ENCODE peak calls at places on chromosome 10, in seven cellular contexts. P is IMR-90, Z is ovary, F is upper lobe of left lung, B is sigmoid colon, E is GM12878, S is suprapubic skin. L is an unnamed sample.
A peak's percentile ranks its signal among the peaks of the same experiment; 100 is the strongest.

GRCh38 chr10:49023752-49024151 is 84.1 kb upstream of the LRRC18 start:
- DNase-seq in Z (no peak), P (peak; percentile 30), B (no peak), F (no peak), S (no peak), E (no peak), L (no peak)

GRCh38 chr10:33760544-33760943 is 426.1 kb upstream of the NRP1 start:
- DNase-seq in B (no peak), E (no peak), P (no peak), S (no peak), F (no peak), Z (no peak), L (no peak)

GRCh38 chr10:127797339-127797738 is 60.4 kb downstream of the FOXI2 start:
- DNase-seq in S (peak; percentile 60), F (no peak), E (no peak), P (peak; percentile 20), B (no peak), Z (no peak), L (no peak)

GRCh38 chr10:109962247-109962646 is 38.9 kb upstream of the XPNPEP1 start:
- DNase-seq in Z (no peak), P (peak; percentile 25), S (no peak), B (no peak), E (no peak), F (no peak), L (no peak)

GRCh38 chr10:105950410-105950809 is 1214.1 kb downstream of the SORCS1 start:
- DNase-seq in B (peak; percentile 68), S (no peak), F (no peak), E (peak; percentile 5), Z (no peak), P (peak; percentile 34), L (peak; percentile 36)

GRCh38 chr10:84493951-84494848 is 165.8 kb downstream of the CCSER2 start:
- DNase-seq in S (no peak), Z (no peak), P (peak; percentile 69), E (no peak), B (no peak), F (no peak), L (no peak)

GRCh38 chr10:94481410-94481809 is 64.2 kb upstream of the HELLS start:
- DNase-seq in S (no peak), E (no peak), Z (no peak), F (no peak), B (no peak), P (no peak), L (no peak)

GRCh38 chr10:102634696-102635095 is 9.6 kb upstream of the TRIM8 start:
- DNase-seq in S (no peak), F (no peak), P (no peak), E (no peak), Z (no peak), B (no peak), L (peak; percentile 22)

GRCh38 chr10:98302711-98303365 is 34.8 kb upstream of the LOXL4 start:
- DNase-seq in P (no peak), Z (no peak), F (no peak), E (no peak), S (no peak), B (no peak), L (no peak)

GRCh38 chr10:129965940-129966339 is 1.9 kb upstream of the EBF3 start:
- DNase-seq in Z (no peak), F (no peak), S (no peak), B (no peak), E (no peak), P (no peak), L (no peak)

GRCh38 chr10:230758-231157 is 95.5 kb downstream of the ZMYND11 start:
- DNase-seq in P (no peak), Z (no peak), E (no peak), F (no peak), S (no peak), B (no peak), L (no peak)

GRCh38 chr10:116101616-116102015 is 171.4 kb downstream of the GFRA1 start:
- DNase-seq in B (no peak), E (no peak), S (no peak), F (no peak), P (peak; percentile 54), Z (no peak), L (no peak)

GRCh38 chr10:119673271-119673670 is 22.1 kb downstream of the BAG3 start:
- DNase-seq in E (no peak), F (no peak), S (no peak), B (no peak), P (no peak), Z (no peak), L (no peak)

GRCh38 chr10:306654-307185 is 171.5 kb downstream of the ZMYND11 start:
- DNase-seq in Z (no peak), S (no peak), F (no peak), E (no peak), B (no peak), P (no peak), L (no peak)

GRCh38 chr10:132293416-132294195 is 14.1 kb downstream of the STK32C start:
- DNase-seq in B (peak; percentile 76), Z (peak; percentile 6), E (no peak), S (peak; percentile 55), P (no peak), F (peak; percentile 52), L (no peak)

GRCh38 chr10:84706431-84706830 is 378.0 kb downstream of the CCSER2 start:
- DNase-seq in E (no peak), B (no peak), P (no peak), F (no peak), S (no peak), Z (no peak), L (no peak)

DNA sequence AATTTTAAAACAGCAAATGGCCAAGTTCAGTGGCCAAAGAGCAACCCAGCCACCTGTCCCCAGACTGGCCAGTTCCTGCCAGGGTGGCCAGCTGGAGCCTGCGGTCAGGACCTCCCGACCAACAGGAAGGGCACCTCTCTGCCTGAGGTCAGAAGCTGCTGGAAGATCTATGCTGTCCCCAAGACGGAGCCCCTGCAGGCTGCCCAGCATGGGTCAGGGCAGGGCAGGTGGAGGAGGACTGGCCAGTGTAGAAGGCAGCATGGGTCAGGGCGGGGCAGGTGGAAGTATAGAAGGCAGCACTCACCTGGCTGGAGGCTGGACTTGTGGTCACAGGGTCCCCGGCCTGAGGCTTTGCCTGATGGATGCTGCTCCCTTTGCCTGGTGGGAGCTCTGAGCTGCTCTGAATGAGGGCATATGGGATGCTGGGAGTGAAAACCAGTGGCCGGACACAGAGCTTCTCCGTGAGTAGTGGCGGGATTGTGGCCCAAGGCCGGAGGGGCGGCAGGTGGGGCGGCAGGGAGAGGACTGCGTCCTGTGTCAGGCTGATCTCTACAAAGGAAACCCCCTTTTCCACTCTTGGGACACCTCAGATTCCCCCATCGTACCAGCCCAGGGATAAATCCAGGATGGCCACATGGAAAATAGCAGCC is 229.2 kb downstream of the TCERG1L start:
- DNase-seq in S (no peak), Z (no peak), P (no peak), E (no peak), F (peak; percentile 53), B (peak; percentile 55), L (no peak)
- H3K9me3 ChIP-seq in S (no peaks in the 10 kb centered on the region), Z (no peaks in the 10 kb centered on the region), P (peaks cover 67% of the 10 kb centered on the region), E (no peaks in the 10 kb centered on the region), F (no peaks in the 10 kb centered on the region), B (no peaks in the 10 kb centered on the region), L (no peaks in the 10 kb centered on the region)

GRCh38 chr10:71255540-71255816 is 43.1 kb downstream of the UNC5B start:
- DNase-seq in E (no peak), P (no peak), Z (no peak), F (no peak), B (no peak), S (no peak), L (no peak)

GRCh38 chr10:71256661-71257030 is 44.3 kb downstream of the UNC5B start:
- DNase-seq in S (no peak), Z (no peak), F (no peak), B (no peak), P (no peak), E (no peak), L (no peak)

GRCh38 chr10:71257292-71257997 is 45.1 kb downstream of the UNC5B start:
- DNase-seq in E (no peak), F (no peak), S (no peak), Z (no peak), P (no peak), B (no peak), L (no peak)

GRCh38 chr10:71254834-71255539 is 42.6 kb downstream of the UNC5B start:
- DNase-seq in F (no peak), S (no peak), E (no peak), Z (no peak), P (no peak), B (no peak), L (no peak)

DNA sequence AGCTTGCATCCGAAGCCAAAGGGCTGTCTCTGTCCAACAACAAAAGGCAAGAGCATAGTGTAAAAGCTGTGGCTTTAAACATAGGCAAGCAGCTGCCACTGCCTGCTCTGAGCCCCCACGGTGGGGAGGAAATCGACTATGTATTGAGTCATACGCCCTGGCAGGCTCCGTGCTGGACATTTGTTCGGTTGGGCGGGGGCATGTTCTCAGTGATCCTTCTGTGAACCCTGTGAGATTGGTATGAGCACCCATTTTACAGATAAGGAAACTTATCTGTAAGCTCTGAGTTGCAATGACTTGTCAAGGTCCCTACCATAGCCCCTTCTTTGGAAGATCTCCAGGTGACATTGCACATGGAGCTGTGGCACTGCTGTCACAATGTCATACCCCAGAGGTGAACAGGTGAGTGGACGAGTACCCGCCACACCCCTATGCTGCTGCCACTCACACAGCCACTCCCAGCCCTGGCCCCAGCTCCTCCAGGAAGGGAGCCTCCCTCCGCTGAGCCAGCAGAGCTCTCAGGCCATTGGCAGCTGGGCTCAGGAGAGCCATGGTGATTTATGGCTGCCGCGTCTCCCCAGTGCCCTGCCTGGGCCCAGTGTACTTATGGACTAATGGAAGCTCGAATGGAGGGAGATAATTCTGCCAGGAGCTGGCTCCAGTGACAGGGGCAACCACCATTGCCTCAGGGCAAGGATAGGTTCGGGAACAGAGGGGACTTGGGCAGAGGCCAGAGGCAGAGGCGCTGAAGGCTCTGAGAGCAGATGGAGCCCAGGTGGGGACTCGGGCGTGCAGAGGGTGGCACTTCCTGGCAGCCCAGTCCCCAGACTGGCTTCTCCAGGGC is 43.7 kb downstream of the UNC5B start:
- DNase-seq in E (no peak), B (peak; percentile 84), Z (no peak), F (peak; percentile 45), P (peak; percentile 91), S (no peak), L (no peak)
- TF ChIP-seq POLR2A in E (no peak), B (no peak), Z (no peak), F (peak; percentile 14), P (peak; percentile 41), S (no peak), L (no peak)

DNA sequence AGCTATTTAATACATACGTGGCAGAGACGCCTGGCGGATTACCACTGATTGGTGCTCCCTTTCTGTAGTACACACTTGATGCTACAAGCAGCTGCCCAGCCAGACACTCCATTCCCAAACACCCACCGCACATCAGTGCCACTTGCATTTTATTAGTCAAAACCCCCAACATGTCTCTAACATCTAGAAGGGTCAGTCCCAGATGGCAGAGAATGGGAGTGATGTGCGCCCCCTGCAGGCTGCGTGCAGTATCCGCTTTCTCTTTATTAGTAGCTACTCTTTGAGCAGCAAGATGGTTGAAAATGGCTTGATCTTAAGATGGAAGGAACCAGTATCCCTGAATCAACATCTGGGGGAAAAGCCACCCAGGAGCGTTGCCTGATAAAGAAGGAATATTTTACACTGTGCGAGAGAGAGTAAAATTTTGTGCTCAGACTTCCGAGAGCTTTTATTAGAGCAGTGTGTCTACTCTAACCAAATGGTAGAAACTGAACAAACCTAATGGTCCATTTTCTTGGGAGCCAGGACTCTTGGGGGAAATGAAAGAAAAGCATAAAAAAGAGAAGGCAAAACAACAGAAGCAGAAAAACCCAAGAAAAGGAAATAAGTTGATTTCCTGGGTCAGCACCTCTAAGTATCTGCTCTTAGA is 78.3 kb downstream of the ST8SIA6 start:
- DNase-seq in Z (no peak), S (no peak), F (no peak), E (no peak), P (peak; percentile 2), B (no peak), L (no peak)
- TF ChIP-seq CTCF in Z (no peak), S (no peak), F (no peak), E (peak; percentile 78), P (peak; percentile 44), B (no peak), L (peak; percentile 14)

GRCh38 chr10:15487376-15487775 is 116.3 kb upstream of the FAM171A1 start:
- DNase-seq in S (no peak), Z (no peak), B (no peak), F (no peak), E (no peak), P (no peak), L (no peak)
- H3K9me3 ChIP-seq in S (no peaks in the 10 kb centered on the region), Z (no peaks in the 10 kb centered on the region), B (no peaks in the 10 kb centered on the region), F (no peaks in the 10 kb centered on the region), E (no peaks in the 10 kb centered on the region), P (no peaks in the 10 kb centered on the region), L (no peaks in the 10 kb centered on the region)

L was measured in right lobe of liver.